ENCODE peak calls at places on chromosome 10, in ten cellular contexts. T is neural progenitor cell; D is heart right ventricle; M is AG04450; K is cardiac muscle cell; X is iPS DF 6.9; Q is CD4-positive, CD25-positive, alpha-beta regulatory T cell; H is lower lobe of right lung; U is DND-41; R is left ventricle myocardium inferior. E is an unnamed sample.
A peak's percentile ranks its signal among the peaks of the same experiment; 100 is the strongest.

GRCh38 chr10:69578508-69578991 is 5.3 kb upstream of the NEUROG3 start:
- DNase-seq in T (peak; percentile 61), D (no peak), M (no peak), K (no peak), X (no peak), Q (no peak), H (no peak), U (no peak), R (no peak), E (no peak)

GRCh38 chr10:78899996-78900714 is 168.6 kb upstream of the ZMIZ1 start:
- DNase-seq in T (no peak), D (peak; percentile 52), M (no peak), K (peak; percentile 16), X (no peak), Q (no peak), H (no peak), U (no peak), R (peak; percentile 70), E (no peak)

GRCh38 chr10:79286318-79286951 is 60.8 kb upstream of the PPIF start:
- DNase-seq in T (no peak), D (peak; percentile 78), M (no peak), K (peak; percentile 28), X (no peak), Q (peak; percentile 63), H (peak; percentile 92), U (no peak), R (peak; percentile 75), E (peak; percentile 45)

GRCh38 chr10:110244550-110244949 is 37.1 kb downstream of the MXI1 start:
- DNase-seq in T (no peak), D (no peak), M (no peak), K (no peak), X (no peak), Q (no peak), H (no peak), U (no peak), R (no peak), E (no peak)

GRCh38 chr10:83572036-83572435 is 567.3 kb upstream of the GHITM start:
- DNase-seq in T (no peak), D (no peak), M (no peak), K (no peak), X (no peak), Q (no peak), H (no peak), U (no peak), R (no peak), E (no peak)

GRCh38 chr10:18681366-18681765 is 22.1 kb downstream of the ARL5B start:
- DNase-seq in T (no peak), D (no peak), M (no peak), K (peak; percentile 75), X (no peak), Q (no peak), H (no peak), U (no peak), R (no peak), E (no peak)

GRCh38 chr10:71657604-71658348 is 61.8 kb downstream of the C10orf105 start:
- DNase-seq in T (peak; percentile 85), D (no peak), M (no peak), K (no peak), X (no peak), Q (no peak), H (no peak), U (no peak), R (no peak), E (no peak)

GRCh38 chr10:30647089-30647488 is 17.5 kb upstream of the LYZL2 start:
- DNase-seq in T (no peak), D (no peak), M (no peak), K (no peak), X (no peak), Q (no peak), H (no peak), U (no peak), R (no peak), E (no peak)

GRCh38 chr10:8485032-8485431 is 430.5 kb downstream of the GATA3 start:
- DNase-seq in T (no peak), D (no peak), M (no peak), K (no peak), X (no peak), Q (no peak), H (no peak), U (no peak), R (no peak), E (no peak)

GRCh38 chr10:11685787-11686218 is 56.4 kb upstream of the ECHDC3 start:
- DNase-seq in T (no peak), D (peak; percentile 53), M (no peak), K (peak; percentile 73), X (no peak), Q (peak; percentile 63), H (peak; percentile 84), U (peak; percentile 76), R (peak; percentile 53), E (no peak)

GRCh38 chr10:21388541-21389068 is 136.9 kb downstream of the SKIDA1 start:
- DNase-seq in T (peak; percentile 41), D (no peak), M (no peak), K (no peak), X (no peak), Q (no peak), H (no peak), U (no peak), R (no peak), E (no peak)

GRCh38 chr10:130283234-130283574 is 147.0 kb downstream of the GLRX3 start:
- DNase-seq in T (no peak), D (no peak), M (no peak), K (no peak), X (no peak), Q (no peak), H (no peak), U (no peak), R (no peak), E (no peak)
- H3K9me3 ChIP-seq in T (peaks cover 43% of the 10 kb centered on the region), D (peaks cover 100% of the 10 kb centered on the region), M (peaks cover 59% of the 10 kb centered on the region), K (no peaks in the 10 kb centered on the region), X (peaks cover 24% of the 10 kb centered on the region), Q (peaks cover 70% of the 10 kb centered on the region), H (peaks cover 85% of the 10 kb centered on the region), U (peaks cover 54% of the 10 kb centered on the region), R (peaks cover 100% of the 10 kb centered on the region), E (peaks cover 24% of the 10 kb centered on the region)

GRCh38 chr10:42598249-42598873 is 40.0 kb downstream of the ZNF33B start:
- DNase-seq in T (no peak), D (no peak), M (no peak), K (no peak), X (no peak), Q (no peak), H (no peak), U (no peak), R (no peak), E (no peak)

GRCh38 chr10:42596196-42596595 is 42.2 kb downstream of the ZNF33B start:
- DNase-seq in T (no peak), D (no peak), M (no peak), K (no peak), X (no peak), Q (no peak), H (no peak), U (no peak), R (no peak), E (no peak)

GRCh38 chr10:42593284-42593683 is 45.1 kb downstream of the ZNF33B start:
- DNase-seq in T (no peak), D (no peak), M (no peak), K (no peak), X (no peak), Q (no peak), H (no peak), U (no peak), R (no peak), E (no peak)

DNA sequence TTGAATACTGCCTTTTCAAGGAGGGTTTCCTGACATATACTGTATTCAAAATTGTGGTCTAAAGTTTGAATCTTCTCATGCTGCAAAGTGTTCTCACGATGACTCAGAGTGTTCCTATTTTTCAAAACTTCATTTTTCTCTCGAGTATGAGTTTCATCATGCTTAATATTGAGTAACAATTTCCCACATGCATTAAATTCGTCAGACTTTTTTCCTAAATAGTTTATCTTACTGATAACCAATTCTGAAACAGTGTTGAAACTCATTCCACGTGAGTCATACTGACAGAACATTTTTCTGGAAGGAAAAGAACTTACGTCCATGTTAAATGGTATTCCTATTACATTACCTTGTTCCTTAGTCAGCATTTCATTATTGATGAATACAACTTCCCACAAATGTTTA is 44.1 kb downstream of the ZNF33B start:
- DNase-seq in T (no peak), D (no peak), M (peak; percentile 10), K (peak; percentile 91), X (no peak), Q (no peak), H (no peak), U (no peak), R (no peak), E (no peak)
- H3K9me3 ChIP-seq in T (peaks cover 66% of the 10 kb centered on the region), D (peaks cover 50% of the 10 kb centered on the region), M (peaks cover 4% of the 10 kb centered on the region), K (no peaks in the 10 kb centered on the region), X (peaks cover 1% of the 10 kb centered on the region), Q (peaks cover 86% of the 10 kb centered on the region), H (peaks cover 47% of the 10 kb centered on the region), U (peaks cover 28% of the 10 kb centered on the region), R (peaks cover 60% of the 10 kb centered on the region), E (peaks cover 38% of the 10 kb centered on the region)

GRCh38 chr10:72981882-72982529 is 27.4 kb upstream of the PLA2G12B start:
- DNase-seq in T (no peak), D (no peak), M (no peak), K (peak; percentile 27), X (no peak), Q (no peak), H (no peak), U (no peak), R (no peak), E (no peak)

GRCh38 chr10:72976886-72977285 is 22.3 kb upstream of the PLA2G12B start:
- DNase-seq in T (no peak), D (no peak), M (no peak), K (no peak), X (no peak), Q (no peak), H (no peak), U (no peak), R (no peak), E (no peak)

GRCh38 chr10:72981028-72981881 is 26.6 kb upstream of the PLA2G12B start:
- DNase-seq in T (no peak), D (no peak), M (no peak), K (no peak), X (no peak), Q (no peak), H (no peak), U (no peak), R (no peak), E (no peak)

GRCh38 chr10:72980348-72980747 is 25.7 kb upstream of the PLA2G12B start:
- DNase-seq in T (no peak), D (no peak), M (no peak), K (no peak), X (no peak), Q (no peak), H (no peak), U (no peak), R (no peak), E (no peak)

GRCh38 chr10:72979709-72980108 is 25.1 kb upstream of the PLA2G12B start:
- DNase-seq in T (no peak), D (no peak), M (no peak), K (no peak), X (no peak), Q (no peak), H (no peak), U (no peak), R (no peak), E (no peak)
- H3K9me3 ChIP-seq in T (peaks cover 11% of the 10 kb centered on the region), D (peaks cover 68% of the 10 kb centered on the region), M (peaks cover 7% of the 10 kb centered on the region), K (no peaks in the 10 kb centered on the region), X (no peaks in the 10 kb centered on the region), Q (peaks cover 52% of the 10 kb centered on the region), H (peaks cover 47% of the 10 kb centered on the region), U (peaks cover 30% of the 10 kb centered on the region), R (peaks cover 61% of the 10 kb centered on the region), E (peaks cover 20% of the 10 kb centered on the region)

DNA sequence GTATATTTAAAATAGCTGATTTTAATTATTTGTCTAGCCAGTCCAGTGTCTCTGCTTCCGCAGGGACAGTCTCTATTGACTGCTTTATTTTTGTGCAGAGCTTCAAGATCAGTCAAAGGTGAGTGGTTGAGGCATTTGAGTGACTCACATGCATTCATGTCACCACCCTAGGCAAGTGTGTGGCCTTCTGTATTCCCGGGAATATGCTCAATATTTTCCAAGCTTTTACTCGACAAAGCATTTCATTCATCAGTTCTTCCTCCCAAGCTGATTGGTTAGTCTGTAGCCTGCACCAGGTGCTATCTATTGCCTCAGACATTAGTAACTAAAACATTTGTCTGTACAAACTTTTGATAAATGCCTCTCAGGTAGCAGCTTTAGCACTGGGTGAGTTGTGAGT is 471.5 kb upstream of the NRG3 start:
- DNase-seq in T (no peak), D (no peak), M (no peak), K (no peak), X (no peak), Q (no peak), H (no peak), U (no peak), R (no peak), E (no peak)
- H3K9me3 ChIP-seq in T (no peaks in the 10 kb centered on the region), D (no peaks in the 10 kb centered on the region), M (no peaks in the 10 kb centered on the region), K (no peaks in the 10 kb centered on the region), X (no peaks in the 10 kb centered on the region), Q (no peaks in the 10 kb centered on the region), H (no peaks in the 10 kb centered on the region), U (no peaks in the 10 kb centered on the region), R (no peaks in the 10 kb centered on the region), E (no peaks in the 10 kb centered on the region)